ENCODE peak calls at places on chromosomes 6 and 20, in eight cellular contexts. G is brain microvascular endothelial cell; P is EL; Y is neural crest cell; H is left lung; B is hypothalamus; A is CD4-positive, alpha-beta memory T cell; C is activated T-cell treated with anti-CD3 and anti-CD28 coated beads, Interleukin-2, amount 50 U/mL, for 4 hours. E is an unnamed sample.

GRCh38 chr20:18637296-18637695 is 49.4 kb downstream of the DTD1 start:
- DNase-seq in G (no peak), P (no peak), Y (no peak), H (no peak), B (no peak), A (no peak), C (no peak), E (no peak)

GRCh38 chr6:150491131-150491795 is 108.4 kb upstream of the PLEKHG1 start:
- DNase-seq in G (peak; percentile 40), P (no peak), Y (no peak), H (no peak), B (no peak), A (peak; percentile 50), C (no peak), E (no peak)

GRCh38 chr6:168171673-168172352 is 92.8 kb upstream of the FRMD1 start:
- DNase-seq in G (no peak), P (no peak), Y (no peak), H (no peak), B (no peak), A (no peak), C (no peak), E (peak; percentile 73)

GRCh38 chr6:38283734-38284362 is 355.9 kb downstream of the BTBD9 start:
- DNase-seq in G (peak; percentile 44), P (peak; percentile 52), Y (no peak), H (no peak), B (no peak), A (no peak), C (no peak), E (no peak)

GRCh38 chr6:54932622-54933021 is 86.1 kb downstream of the FAM83B start:
- DNase-seq in G (no peak), P (no peak), Y (no peak), H (no peak), B (no peak), A (no peak), C (no peak), E (no peak)

GRCh38 chr6:3867616-3868502 is 18.7 kb downstream of the FAM50B start:
- DNase-seq in G (no peak), P (peak; percentile 29), Y (no peak), H (no peak), B (no peak), A (no peak), C (no peak), E (no peak)

GRCh38 chr6:41477572-41477971 is 68.6 kb upstream of the FOXP4 start:
- DNase-seq in G (no peak), P (no peak), Y (no peak), H (no peak), B (no peak), A (no peak), C (no peak), E (peak; percentile 59)

GRCh38 chr20:33373735-33374605 is 27.3 kb downstream of the CDK5RAP1 start:
- DNase-seq in G (peak; percentile 28), P (peak; percentile 74), Y (no peak), H (no peak), B (no peak), A (no peak), C (no peak), E (no peak)

GRCh38 chr20:58308680-58309527 is 611 bp upstream of the RAB22A start:
- DNase-seq in G (peak; percentile 12), P (peak; percentile 53), Y (peak; percentile 38), H (peak; percentile 83), B (no peak), A (peak; percentile 72), C (no peak), E (peak; percentile 48)

GRCh38 chr6:8059129-8059528 is 5.1 kb downstream of the BLOC1S5 start:
- DNase-seq in G (no peak), P (peak; percentile 22), Y (no peak), H (no peak), B (no peak), A (peak; percentile 21), C (no peak), E (no peak)

GRCh38 chr6:40719671-40720374 is 132.7 kb upstream of the LRFN2 start:
- DNase-seq in G (peak; percentile 35), P (peak; percentile 66), Y (no peak), H (no peak), B (no peak), A (no peak), C (no peak), E (peak; percentile 72)

GRCh38 chr6:35299674-35300073 is 2.1 kb downstream of the DEF6 start:
- DNase-seq in G (no peak), P (no peak), Y (no peak), H (peak; percentile 61), B (no peak), A (no peak), C (no peak), E (no peak)

GRCh38 chr6:152273638-152274037 is 363.5 kb downstream of the SYNE1 start:
- DNase-seq in G (no peak), P (no peak), Y (no peak), H (no peak), B (no peak), A (no peak), C (no peak), E (peak; percentile 89)

GRCh38 chr6:14658909-14659561 is 541.5 kb downstream of the CD83 start:
- DNase-seq in G (no peak), P (peak; percentile 93), Y (no peak), H (peak; percentile 40), B (no peak), A (no peak), C (no peak), E (peak; percentile 86)

GRCh38 chr20:44033344-44033743 is 118.7 kb downstream of the TOX2 start:
- DNase-seq in G (no peak), P (peak; percentile 28), Y (no peak), H (no peak), B (no peak), A (no peak), C (no peak), E (peak; percentile 21)

GRCh38 chr6:79467716-79468115 is 69.5 kb downstream of the LCA5 start:
- DNase-seq in G (peak; percentile 32), P (no peak), Y (no peak), H (no peak), B (no peak), A (no peak), C (no peak), E (peak; percentile 90)

GRCh38 chr6:34575326-34575725 is 19.2 kb upstream of the SPDEF start:
- DNase-seq in G (no peak), P (no peak), Y (no peak), H (no peak), B (no peak), A (no peak), C (no peak), E (peak; percentile 53)